ENCODE peak calls at places on chromosomes 4 and X, in six cellular contexts. W is GM12865, P is fibroblast of pulmonary artery, Z is heart right ventricle, X is AG09309, C is IMR-90. M is an unnamed sample.

GRCh38 chrX:34653811-34654210 is 3.3 kb downstream of the TMEM47 start:
- DNase-seq in W (no peak), P (peak; percentile 12), Z (no peak), X (no peak), C (no peak), M (no peak)

GRCh38 chr4:94595880-94596483 is 144.2 kb downstream of the PDLIM5 start:
- DNase-seq in W (peak; percentile 61), P (peak; percentile 82), Z (no peak), X (no peak), C (peak; percentile 74), M (no peak)

GRCh38 chr4:182231080-182231479 is 12.1 kb upstream of the TENM3 start:
- DNase-seq in W (no peak), P (no peak), Z (no peak), X (no peak), C (peak; percentile 53), M (no peak)

GRCh38 chr4:1792832-1793495 is at the start of gene FGFR3:
- DNase-seq in W (peak; percentile 22), P (peak; percentile 11), Z (peak; percentile 19), X (no peak), C (no peak), M (peak; percentile 25)

GRCh38 chrX:18707442-18708049 is at the start of gene PPEF1:
- DNase-seq in W (no peak), P (no peak), Z (no peak), X (no peak), C (no peak), M (no peak)

GRCh38 chr4:10806993-10807645 is 122.6 kb upstream of the CLNK start:
- DNase-seq in W (no peak), P (no peak), Z (no peak), X (no peak), C (no peak), M (no peak)

GRCh38 chr4:77913353-77913752 is 50.7 kb downstream of the MRPL1 start:
- DNase-seq in W (no peak), P (peak; percentile 31), Z (no peak), X (no peak), C (peak; percentile 76), M (no peak)

GRCh38 chr4:142707397-142707796 is 138.7 kb downstream of the INPP4B start:
- DNase-seq in W (no peak), P (no peak), Z (no peak), X (no peak), C (no peak), M (no peak)

GRCh38 chr4:107930821-107931774 is at the start of gene CYP2U1:
- DNase-seq in W (peak; percentile 86), P (peak; percentile 75), Z (peak; percentile 88), X (no peak), C (peak; percentile 67), M (peak; percentile 76)

GRCh38 chrX:1946974-1947373 is 332.1 kb downstream of the ASMT start:
- DNase-seq in W (no peak), P (no peak), Z (no peak), X (no peak), C (no peak), M (no peak)

GRCh38 chr4:165872443-165873297 is at the start of gene TLL1:
- DNase-seq in W (no peak), P (peak; percentile 44), Z (peak; percentile 29), X (no peak), C (no peak), M (no peak)

GRCh38 chr4:56296449-56296990 is 90.8 kb downstream of the AASDH start:
- DNase-seq in W (no peak), P (peak; percentile 17), Z (no peak), X (no peak), C (no peak), M (no peak)

GRCh38 chr4:152771736-152772533 is 7.6 kb downstream of the TIGD4 start:
- DNase-seq in W (peak; percentile 33), P (no peak), Z (no peak), X (no peak), C (no peak), M (no peak)

GRCh38 chrX:1246816-1247215 is 21.8 kb upstream of the CSF2RA start:
- DNase-seq in W (peak; percentile 78), P (peak; percentile 41), Z (peak; percentile 65), X (no peak), C (no peak), M (peak; percentile 90)

GRCh38 chrX:118627084-118627758 is 100.2 kb upstream of the IL13RA1 start:
- DNase-seq in W (peak; percentile 6), P (peak; percentile 2), Z (no peak), X (no peak), C (no peak), M (no peak)

GRCh38 chr4:111215755-111216154 is 592.9 kb upstream of the PITX2 start:
- DNase-seq in W (no peak), P (no peak), Z (no peak), X (no peak), C (no peak), M (no peak)

GRCh38 chr4:123806057-123806456 is 409.5 kb downstream of the SPRY1 start:
- DNase-seq in W (no peak), P (no peak), Z (no peak), X (no peak), C (no peak), M (no peak)

GRCh38 chrX:22338740-22339139 is 66.0 kb downstream of the CBLL2 start:
- DNase-seq in W (no peak), P (no peak), Z (no peak), X (no peak), C (peak; percentile 66), M (no peak)

GRCh38 chrX:108270739-108271396 is 167.4 kb downstream of the COL4A6 start:
- DNase-seq in W (peak; percentile 0), P (peak; percentile 7), Z (no peak), X (no peak), C (peak; percentile 12), M (no peak)

GRCh38 chr4:143186634-143187033 is 1.9 kb downstream of the USP38 start:
- DNase-seq in W (peak; percentile 15), P (peak; percentile 12), Z (no peak), X (no peak), C (no peak), M (no peak)

GRCh38 chr4:154328030-154328429 is 163.6 kb downstream of the DCHS2 start:
- DNase-seq in W (no peak), P (no peak), Z (no peak), X (no peak), C (no peak), M (no peak)

GRCh38 chrX:36019164-36019563 is 99.6 kb downstream of the CFAP47 start:
- DNase-seq in W (no peak), P (no peak), Z (no peak), X (no peak), C (no peak), M (no peak)

GRCh38 chr4:8205241-8205707 is 6.2 kb downstream of the SH3TC1 start:
- DNase-seq in W (no peak), P (peak; percentile 51), Z (no peak), X (no peak), C (peak; percentile 38), M (no peak)

GRCh38 chr4:79178770-79179169 is 147.1 kb downstream of the NAA11 start:
- DNase-seq in W (peak; percentile 25), P (peak; percentile 44), Z (peak; percentile 60), X (no peak), C (no peak), M (no peak)

GRCh38 chr4:71338846-71339593 is at the start of gene SLC4A4:
- DNase-seq in W (peak; percentile 72), P (peak; percentile 16), Z (no peak), X (no peak), C (peak; percentile 91), M (peak; percentile 28)

GRCh38 chrX:47420264-47420663 is 49.9 kb downstream of the ZNF157 start:
- DNase-seq in W (no peak), P (no peak), Z (no peak), X (no peak), C (no peak), M (no peak)

DNA sequence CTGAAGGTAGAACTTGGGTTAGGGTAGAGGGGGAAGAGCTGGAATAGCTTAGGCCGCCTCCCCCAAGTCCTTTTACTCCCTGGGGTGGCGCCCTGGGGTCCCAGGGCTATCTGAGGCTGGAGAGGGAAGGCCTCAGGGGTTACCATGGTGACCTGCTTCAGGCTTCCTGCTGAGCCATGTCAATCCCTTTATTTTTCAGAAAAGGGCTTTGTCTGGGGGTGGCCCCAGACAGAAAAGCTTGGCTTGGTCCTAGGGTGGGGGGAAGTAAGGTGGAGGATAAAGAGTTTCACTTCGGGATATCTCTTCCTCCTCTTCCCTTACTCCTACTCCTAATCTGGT is 6.3 kb downstream of the EFNB1 start:
- DNase-seq in W (no peak), P (no peak), Z (no peak), X (no peak), C (no peak), M (no peak)
- TF ChIP-seq CTCF in W (no peak), P (no peak), Z (no peak), X (no peak), C (no peak), M (no peak)

DNA sequence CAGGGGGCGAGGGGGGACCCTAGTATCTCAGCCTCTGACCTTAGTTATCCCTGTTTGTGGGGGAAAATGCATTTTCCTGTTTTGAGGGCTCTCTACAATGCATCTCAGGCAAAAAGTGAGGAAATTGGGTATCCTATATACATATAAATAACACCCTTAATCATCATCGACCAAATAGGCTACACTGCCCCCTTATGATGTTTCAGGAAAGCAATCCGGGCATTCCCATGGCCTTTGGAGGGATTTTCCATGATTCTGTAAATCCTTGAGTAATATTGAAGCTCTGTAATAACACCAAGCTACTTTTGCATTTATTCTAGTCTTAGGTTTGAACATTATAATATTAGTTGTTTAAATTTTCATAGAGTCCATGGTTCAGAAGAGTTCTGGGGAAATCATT is 91.6 kb upstream of the SCOC start:
- DNase-seq in W (no peak), P (peak; percentile 43), Z (no peak), X (no peak), C (peak; percentile 22), M (no peak)
- TF ChIP-seq CTCF in W (no peak), P (peak; percentile 27), Z (no peak), X (peak; percentile 17), C (peak; percentile 27), M (no peak)

DNA sequence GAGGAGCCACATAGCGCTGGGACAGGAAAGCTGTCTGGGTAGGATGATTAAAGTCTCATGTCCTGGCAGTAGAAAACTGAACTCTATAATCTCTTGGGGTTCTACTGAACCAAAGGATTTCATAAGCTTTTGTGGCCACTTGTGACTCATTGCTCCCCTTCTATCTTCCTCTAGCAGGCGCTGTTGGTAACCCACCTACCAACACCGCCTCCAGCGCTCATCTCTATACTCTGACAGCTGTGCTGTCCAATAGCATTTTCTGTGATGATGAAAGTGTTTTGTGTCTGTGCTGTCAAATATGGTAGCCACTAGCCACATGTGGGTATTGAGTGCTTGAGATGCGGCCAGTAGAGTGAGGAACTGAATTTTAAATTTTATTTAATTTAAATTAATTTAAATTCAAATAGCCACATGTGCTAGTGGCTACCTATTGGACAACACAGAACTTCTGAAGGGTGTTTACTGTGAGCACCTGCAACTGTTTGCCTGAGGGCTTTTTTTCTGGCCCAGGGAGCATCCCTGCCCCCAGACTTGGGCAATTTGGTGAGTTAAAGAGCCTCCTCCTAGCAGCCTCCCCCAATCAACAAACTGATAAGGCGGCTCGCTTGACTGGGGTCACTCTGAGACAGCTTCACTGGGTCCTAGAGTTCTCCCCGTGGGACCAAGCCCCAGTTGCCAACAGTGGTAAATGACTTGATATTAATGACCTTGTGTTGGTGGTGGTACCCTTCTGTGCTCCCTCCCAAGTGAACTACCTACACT is 169.2 kb upstream of the ATP6AP2 start:
- DNase-seq in W (peak; percentile 60), P (no peak), Z (no peak), X (no peak), C (no peak), M (peak; percentile 23)
- TF ChIP-seq CTCF in W (peak; percentile 49), P (no peak), Z (no peak), X (no peak), C (no peak), M (no peak)

GRCh38 chrX:11837437-11837836 is 79.4 kb downstream of the MSL3 start:
- DNase-seq in W (no peak), P (no peak), Z (no peak), X (no peak), C (no peak), M (no peak)

GRCh38 chrX:11836284-11836683 is 78.2 kb downstream of the MSL3 start:
- DNase-seq in W (no peak), P (peak; percentile 2), Z (no peak), X (no peak), C (no peak), M (no peak)
- TF ChIP-seq CTCF in W (no peak), P (no peak), Z (no peak), X (no peak), C (no peak), M (no peak)